ENCODE peak calls at places on chromosomes 16 and 17, in seven cellular contexts. O is AG04450; Y is fibroblast of the aortic adventitia; W is GM10248; Z is chondrocyte; I is CD8-positive, alpha-beta T cell; E is dorsolateral prefrontal cortex. H is an unnamed sample.

GRCh38 chr17:73983623-73984410 is 219.7 kb upstream of the RPL38 start:
- DNase-seq in O (no peak), Y (no peak), W (no peak), Z (no peak), I (no peak), E (no peak), H (no peak)

GRCh38 chr17:78378225-78379133 is at the start of gene PGS1:
- DNase-seq in O (no peak), Y (peak; percentile 71), W (peak; percentile 86), Z (no peak), I (peak; percentile 82), E (peak; percentile 74), H (peak; percentile 83)

GRCh38 chr16:64982581-64982980 is 139.3 kb downstream of the CDH11 start:
- DNase-seq in O (no peak), Y (peak; percentile 51), W (no peak), Z (no peak), I (no peak), E (no peak), H (no peak)

GRCh38 chr17:6948562-6948961 is 47.3 kb upstream of the ALOX12 start:
- DNase-seq in O (no peak), Y (no peak), W (no peak), Z (no peak), I (no peak), E (no peak), H (no peak)

GRCh38 chr16:65196696-65197095 is 74.8 kb upstream of the CDH11 start:
- DNase-seq in O (no peak), Y (peak; percentile 20), W (no peak), Z (no peak), I (no peak), E (no peak), H (no peak)

GRCh38 chr16:46691720-46692119 is 2.3 kb downstream of the ORC6 start:
- DNase-seq in O (no peak), Y (peak; percentile 72), W (no peak), Z (no peak), I (no peak), E (no peak), H (no peak)

GRCh38 chr16:66258916-66259845 is 107.3 kb upstream of the CDH5 start:
- DNase-seq in O (no peak), Y (no peak), W (no peak), Z (no peak), I (no peak), E (no peak), H (no peak)

GRCh38 chr17:1109606-1110523 is 69.9 kb downstream of the ABR start:
- DNase-seq in O (no peak), Y (no peak), W (peak; percentile 63), Z (no peak), I (peak; percentile 58), E (no peak), H (peak; percentile 60)

GRCh38 chr16:50939356-50939755 is 197.5 kb downstream of the CYLD start:
- DNase-seq in O (no peak), Y (no peak), W (no peak), Z (no peak), I (no peak), E (no peak), H (no peak)

GRCh38 chr16:14098081-14098480 is 27.0 kb downstream of the MRTFB start:
- DNase-seq in O (no peak), Y (no peak), W (no peak), Z (no peak), I (no peak), E (no peak), H (no peak)

GRCh38 chr16:86427327-86427935 is 82.9 kb upstream of the FOXF1 start:
- DNase-seq in O (no peak), Y (no peak), W (no peak), Z (no peak), I (no peak), E (no peak), H (no peak)

GRCh38 chr16:66366433-66367299 is at the start of gene CDH5:
- DNase-seq in O (no peak), Y (peak; percentile 91), W (no peak), Z (no peak), I (no peak), E (no peak), H (peak; percentile 82)

GRCh38 chr17:40362696-40363479 is 1.6 kb downstream of the GJD3 start:
- DNase-seq in O (no peak), Y (peak; percentile 61), W (peak; percentile 92), Z (no peak), I (peak; percentile 77), E (no peak), H (peak; percentile 88)

GRCh38 chr17:55434721-55435120 is 13.1 kb upstream of the MMD start:
- DNase-seq in O (no peak), Y (no peak), W (no peak), Z (no peak), I (no peak), E (no peak), H (no peak)

GRCh38 chr16:81779540-81780320 is 639 bp downstream of the PLCG2 start:
- DNase-seq in O (no peak), Y (no peak), W (no peak), Z (no peak), I (no peak), E (no peak), H (peak; percentile 23)

GRCh38 chr16:2964416-2965223 is 545 bp downstream of the KREMEN2 start:
- DNase-seq in O (no peak), Y (no peak), W (peak; percentile 88), Z (no peak), I (peak; percentile 54), E (no peak), H (peak; percentile 50)

GRCh38 chr16:15765880-15766279 is 90.9 kb downstream of the MYH11 start:
- DNase-seq in O (no peak), Y (peak; percentile 40), W (peak; percentile 80), Z (no peak), I (peak; percentile 9), E (no peak), H (peak; percentile 36)

GRCh38 chr16:15053904-15054303 is 2.0 kb downstream of the NTAN1 start:
- DNase-seq in O (no peak), Y (no peak), W (no peak), Z (no peak), I (no peak), E (no peak), H (no peak)

GRCh38 chr17:44400226-44400847 is 10.9 kb upstream of the ITGA2B start:
- DNase-seq in O (peak; percentile 7), Y (peak; percentile 54), W (no peak), Z (no peak), I (no peak), E (no peak), H (no peak)
- TF ChIP-seq CTCF in O (peak; percentile 64), Y (peak; percentile 55), W (peak; percentile 62), Z (peak; percentile 84), I (no peak), E (peak; percentile 37), H (peak; percentile 50)

DNA sequence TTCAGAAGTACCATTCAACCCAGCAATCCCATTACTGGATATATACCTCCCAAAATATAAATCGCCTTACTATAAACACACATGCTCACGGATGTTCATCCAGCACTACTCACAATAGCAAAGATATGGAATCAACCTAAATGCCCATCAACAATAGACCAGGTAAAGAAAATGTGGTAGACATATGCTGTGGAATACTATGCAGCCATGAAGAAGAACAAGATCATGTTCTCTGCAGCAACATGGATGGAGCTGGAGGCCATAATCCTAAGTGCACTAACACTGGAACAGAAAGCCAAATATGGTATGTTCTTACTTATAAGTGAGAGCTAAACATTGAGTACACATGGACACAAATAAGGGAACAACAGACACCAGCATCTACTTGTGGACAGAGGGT is 7.8 kb downstream of the ALOX15 start:
- DNase-seq in O (no peak), Y (no peak), W (no peak), Z (no peak), I (no peak), E (no peak), H (no peak)
- TF ChIP-seq CTCF in O (no peak), Y (no peak), W (no peak), Z (no peak), I (no peak), E (no peak), H (no peak)

GRCh38 chr16:74107795-74108610 is 188.6 kb upstream of the PSMD7 start:
- DNase-seq in O (no peak), Y (no peak), W (peak; percentile 25), Z (no peak), I (peak; percentile 5), E (no peak), H (peak; percentile 81)
- TF ChIP-seq CTCF in O (peak; percentile 44), Y (peak; percentile 3), W (peak; percentile 39), Z (peak; percentile 60), I (no peak), E (peak; percentile 32), H (peak; percentile 85)

GRCh38 chr17:39246274-39246673 is 20.5 kb upstream of the STAC2 start:
- DNase-seq in O (no peak), Y (no peak), W (no peak), Z (no peak), I (no peak), E (no peak), H (no peak)
- TF ChIP-seq CTCF in O (peak; percentile 20), Y (peak; percentile 8), W (no peak), Z (peak; percentile 31), I (no peak), E (no peak), H (no peak)

GRCh38 chr17:48037036-48037881 is at the start of gene COPZ2:
- DNase-seq in O (no peak), Y (peak; percentile 49), W (peak; percentile 63), Z (no peak), I (peak; percentile 67), E (no peak), H (peak; percentile 33)
- TF ChIP-seq CTCF in O (peak; percentile 57), Y (peak; percentile 61), W (peak; percentile 73), Z (peak; percentile 79), I (peak; percentile 83), E (no peak), H (peak; percentile 30)

GRCh38 chr16:57955572-57955971 is 15.4 kb downstream of the CNGB1 start:
- DNase-seq in O (no peak), Y (no peak), W (no peak), Z (no peak), I (no peak), E (no peak), H (no peak)
- TF ChIP-seq CTCF in O (no peak), Y (no peak), W (no peak), Z (no peak), I (no peak), E (no peak), H (no peak)

DNA sequence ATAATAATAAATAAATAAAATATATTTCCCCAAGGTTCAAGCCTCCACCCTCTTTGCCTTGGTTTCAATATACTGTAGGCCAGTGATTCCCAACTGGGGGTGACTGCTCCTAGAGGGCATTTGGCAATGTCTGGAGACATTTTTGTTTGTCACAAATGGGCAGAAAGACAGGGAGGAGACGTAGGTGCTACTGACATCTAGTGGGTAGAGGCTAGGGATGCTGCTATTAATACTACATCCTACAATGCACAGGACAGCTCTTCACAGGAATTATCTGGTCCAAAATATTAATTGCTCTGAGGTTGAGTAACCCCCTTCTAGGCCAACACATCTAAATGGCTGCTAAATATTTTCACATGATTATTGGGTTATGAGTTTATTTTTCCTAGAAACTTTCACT is 12.8 kb upstream of the PRR14 start:
- DNase-seq in O (no peak), Y (peak; percentile 42), W (no peak), Z (no peak), I (no peak), E (no peak), H (no peak)
- TF ChIP-seq CTCF in O (peak; percentile 70), Y (peak; percentile 60), W (peak; percentile 41), Z (peak; percentile 77), I (peak; percentile 36), E (no peak), H (no peak)